ENCODE peak calls at places on chromosomes 16 and 17, in six cellular contexts. U, O, A, D, S and F are unnamed samples.

GRCh38 chr16:15899538-15900100 is 11.2 kb upstream of the CEP20 start:
- DNase-seq in U (no peak), O (no peak), A (peak), D (peak), S (peak), F (no peak)

GRCh38 chr16:11470676-11471415 is 115.9 kb downstream of the LITAF start:
- DNase-seq in U (no peak), O (no peak), A (no peak), D (no peak), S (no peak), F (peak)

GRCh38 chr17:30555942-30556341 is 78.7 kb downstream of the GOSR1 start:
- DNase-seq in U (no peak), O (no peak), A (no peak), D (no peak), S (no peak), F (no peak)

GRCh38 chr17:33725675-33726271 is 432.7 kb upstream of the ASIC2 start:
- DNase-seq in U (peak), O (no peak), A (no peak), D (peak), S (no peak), F (peak)

GRCh38 chr16:66976746-66977145 is 11.6 kb upstream of the CES4A start:
- DNase-seq in U (peak), O (no peak), A (no peak), D (peak), S (no peak), F (no peak)

GRCh38 chr16:67245189-67245585 is 2.1 kb downstream of the FHOD1 start:
- DNase-seq in U (no peak), O (no peak), A (no peak), D (no peak), S (no peak), F (peak)

GRCh38 chr16:56258508-56259424 is 67.5 kb downstream of the GNAO1 start:
- DNase-seq in U (no peak), O (no peak), A (no peak), D (no peak), S (no peak), F (no peak)

GRCh38 chr17:19645608-19646250 is 2.8 kb upstream of the ALDH3A2 start:
- DNase-seq in U (peak), O (peak), A (no peak), D (peak), S (peak), F (no peak)

GRCh38 chr17:67620088-67620487 is 97.6 kb upstream of the NOL11 start:
- DNase-seq in U (no peak), O (no peak), A (no peak), D (no peak), S (no peak), F (no peak)

GRCh38 chr16:70703835-70704381 is 18.1 kb upstream of the MTSS2 start:
- DNase-seq in U (no peak), O (no peak), A (no peak), D (no peak), S (no peak), F (no peak)

GRCh38 chr17:40554646-40555295 is 10.5 kb downstream of the CCR7 start:
- DNase-seq in U (no peak), O (no peak), A (no peak), D (no peak), S (peak), F (peak)

GRCh38 chr16:11613381-11614303 is 26.9 kb upstream of the LITAF start:
- DNase-seq in U (no peak), O (no peak), A (no peak), D (peak), S (peak), F (peak)

GRCh38 chr17:16106161-16106891 is 106.7 kb downstream of the TTC19 start:
- DNase-seq in U (no peak), O (no peak), A (peak), D (peak), S (no peak), F (no peak)

GRCh38 chr16:23742761-23743160 is 12.1 kb upstream of the CHP2 start:
- DNase-seq in U (no peak), O (no peak), A (no peak), D (no peak), S (no peak), F (no peak)

GRCh38 chr16:49399594-49400364 is 26.2 kb downstream of the C16orf78 start:
- DNase-seq in U (no peak), O (no peak), A (no peak), D (no peak), S (peak), F (no peak)

GRCh38 chr16:2484898-2485508 is 10.1 kb downstream of the TBC1D24 start:
- DNase-seq in U (no peak), O (no peak), A (no peak), D (peak), S (no peak), F (no peak)

GRCh38 chr16:4972938-4973587 is 14.9 kb downstream of the SEC14L5 start:
- DNase-seq in U (peak), O (no peak), A (no peak), D (no peak), S (peak), F (peak)

GRCh38 chr17:30326816-30327215 is 7.0 kb downstream of the TMIGD1 start:
- DNase-seq in U (no peak), O (no peak), A (no peak), D (no peak), S (no peak), F (no peak)

GRCh38 chr16:69404275-69404805 is 18.5 kb upstream of the TERF2 start:
- DNase-seq in U (peak), O (no peak), A (peak), D (peak), S (no peak), F (no peak)

GRCh38 chr16:87560428-87561199 is 41.7 kb upstream of the JPH3 start:
- DNase-seq in U (no peak), O (no peak), A (no peak), D (no peak), S (peak), F (peak)

GRCh38 chr17:68682913-68683312 is 81.7 kb upstream of the FAM20A start:
- DNase-seq in U (no peak), O (no peak), A (no peak), D (no peak), S (no peak), F (no peak)

GRCh38 chr17:50790619-50791018 is 23.3 kb upstream of the ANKRD40CL start:
- DNase-seq in U (no peak), O (no peak), A (no peak), D (no peak), S (no peak), F (no peak)

GRCh38 chr17:21460358-21460757 is 84.2 kb downstream of the KCNJ12 start:
- DNase-seq in U (no peak), O (no peak), A (no peak), D (no peak), S (no peak), F (no peak)

GRCh38 chr17:45287526-45288264 is 25.8 kb upstream of the SPATA32 start:
- DNase-seq in U (no peak), O (no peak), A (no peak), D (no peak), S (no peak), F (no peak)

GRCh38 chr17:65434251-65434650 is 127.2 kb downstream of the AXIN2 start:
- DNase-seq in U (no peak), O (no peak), A (peak), D (peak), S (no peak), F (no peak)

GRCh38 chr17:62671553-62671952 is 44.1 kb downstream of the MRC2 start:
- DNase-seq in U (no peak), O (no peak), A (no peak), D (no peak), S (no peak), F (peak)

GRCh38 chr17:57555636-57556175 is 189.4 kb downstream of the CCDC182 start:
- DNase-seq in U (no peak), O (no peak), A (no peak), D (no peak), S (no peak), F (no peak)

GRCh38 chr16:19757026-19757425 is 39.0 kb downstream of the IQCK start:
- DNase-seq in U (no peak), O (no peak), A (no peak), D (no peak), S (no peak), F (no peak)

GRCh38 chr17:76801706-76802105 is 63.8 kb downstream of the MFSD11 start:
- DNase-seq in U (no peak), O (no peak), A (no peak), D (no peak), S (no peak), F (no peak)

GRCh38 chr16:85554791-85555548 is 58.2 kb upstream of the GSE1 start:
- DNase-seq in U (peak), O (peak), A (no peak), D (peak), S (peak), F (peak)

GRCh38 chr17:80118601-80119270 is 17.4 kb downstream of the GAA start:
- DNase-seq in U (no peak), O (no peak), A (no peak), D (peak), S (no peak), F (peak)

GRCh38 chr17:60901806-60902205 is 224.2 kb downstream of the BCAS3 start:
- DNase-seq in U (no peak), O (no peak), A (peak), D (no peak), S (no peak), F (no peak)

GRCh38 chr16:88928405-88929375 is 48.3 kb downstream of the CBFA2T3 start:
- DNase-seq in U (no peak), O (no peak), A (no peak), D (no peak), S (no peak), F (no peak)

GRCh38 chr17:50603340-50603739 is 31.3 kb upstream of the ABCC3 start:
- DNase-seq in U (no peak), O (no peak), A (no peak), D (no peak), S (no peak), F (no peak)